ENCODE peak calls at places on chromosome 22, in seven cellular contexts. A, I, D, F, V, Y and E are unnamed samples.

GRCh38 chr22:22745225-22746060 is 101.0 kb downstream of the GGTLC2 start:
- DNase-seq in A (peak), I (peak), D (peak), F (peak), V (peak), Y (peak), E (no peak)

GRCh38 chr22:36585841-36586240 is 56.9 kb upstream of the EIF3D start:
- DNase-seq in A (no peak), I (no peak), D (peak), F (no peak), V (no peak), Y (peak), E (no peak)

GRCh38 chr22:43293259-43293658 is 49.9 kb downstream of the SCUBE1 start:
- DNase-seq in A (no peak), I (no peak), D (peak), F (peak), V (no peak), Y (no peak), E (no peak)

GRCh38 chr22:21074092-21074715 is 28.5 kb downstream of the LRRC74B start:
- DNase-seq in A (peak), I (peak), D (peak), F (no peak), V (no peak), Y (no peak), E (no peak)

GRCh38 chr22:30202531-30203006 is 44.0 kb downstream of the LIF start:
- DNase-seq in A (no peak), I (no peak), D (peak), F (no peak), V (no peak), Y (no peak), E (no peak)

GRCh38 chr22:50620861-50621490 is 7.0 kb downstream of the ARSA start:
- DNase-seq in A (peak), I (no peak), D (no peak), F (peak), V (no peak), Y (peak), E (no peak)

GRCh38 chr22:44357296-44357961 is 44.7 kb upstream of the SHISAL1 start:
- DNase-seq in A (no peak), I (no peak), D (no peak), F (no peak), V (no peak), Y (no peak), E (no peak)

GRCh38 chr22:45112136-45112879 is 51.4 kb upstream of the NUP50 start:
- DNase-seq in A (peak), I (no peak), D (peak), F (no peak), V (no peak), Y (no peak), E (no peak)

GRCh38 chr22:20080776-20081654 is 974 bp downstream of the DGCR8 start:
- DNase-seq in A (peak), I (peak), D (peak), F (peak), V (peak), Y (no peak), E (no peak)

GRCh38 chr22:34845391-34845790 is 220.6 kb upstream of the ISX start:
- DNase-seq in A (no peak), I (peak), D (no peak), F (no peak), V (no peak), Y (no peak), E (no peak)

GRCh38 chr22:26985217-26985616 is 327.8 kb downstream of the MIAT start:
- DNase-seq in A (no peak), I (no peak), D (no peak), F (no peak), V (no peak), Y (no peak), E (no peak)